ENCODE peak calls at places on chromosomes 13 and 19, in eight cellular contexts. One of them, this sample, is unnamed.

GRCh38 chr13:101397742-101398141 is 18.6 kb downstream of the NALCN start:
- DNase-seq in Panc1: no peak
- DNase-seq in neural crest cell: no peak
- DNase-seq in glutamatergic neuron: no peak
- DNase-seq in lower leg skin: no peak
- DNase-seq in progenitor cell of endocrine pancreas: no peak
- DNase-seq in mucosa of descending colon: no peak
- DNase-seq in H9: no peak
- DNase-seq in this sample: no peak

GRCh38 chr19:16496613-16496983 is 404 bp downstream of the C19orf44 start:
- DNase-seq in Panc1: no peak
- DNase-seq in neural crest cell: no peak
- DNase-seq in glutamatergic neuron: no peak
- DNase-seq in lower leg skin: peak; percentile 39
- DNase-seq in progenitor cell of endocrine pancreas: no peak
- DNase-seq in mucosa of descending colon: no peak
- DNase-seq in H9: no peak
- DNase-seq in this sample: no peak

GRCh38 chr13:67341406-67341805 is 111.3 kb upstream of the PCDH9 start:
- DNase-seq in Panc1: no peak
- DNase-seq in neural crest cell: no peak
- DNase-seq in glutamatergic neuron: no peak
- DNase-seq in lower leg skin: no peak
- DNase-seq in progenitor cell of endocrine pancreas: no peak
- DNase-seq in mucosa of descending colon: no peak
- DNase-seq in H9: no peak
- DNase-seq in this sample: no peak

GRCh38 chr19:1495051-1495798 is 4.2 kb downstream of the REEP6 start:
- DNase-seq in Panc1: no peak
- DNase-seq in neural crest cell: no peak
- DNase-seq in glutamatergic neuron: no peak
- DNase-seq in lower leg skin: no peak
- DNase-seq in progenitor cell of endocrine pancreas: no peak
- DNase-seq in mucosa of descending colon: no peak
- DNase-seq in H9: no peak
- DNase-seq in this sample: no peak

GRCh38 chr13:44364601-44365000 is 9.0 kb upstream of the SERP2 start:
- DNase-seq in Panc1: no peak
- DNase-seq in neural crest cell: no peak
- DNase-seq in glutamatergic neuron: no peak
- DNase-seq in lower leg skin: no peak
- DNase-seq in progenitor cell of endocrine pancreas: no peak
- DNase-seq in mucosa of descending colon: no peak
- DNase-seq in H9: no peak
- DNase-seq in this sample: no peak

GRCh38 chr13:59638404-59638803 is 525.3 kb downstream of the DIAPH3 start:
- DNase-seq in Panc1: no peak
- DNase-seq in neural crest cell: no peak
- DNase-seq in glutamatergic neuron: no peak
- DNase-seq in lower leg skin: no peak
- DNase-seq in progenitor cell of endocrine pancreas: no peak
- DNase-seq in mucosa of descending colon: no peak
- DNase-seq in H9: no peak
- DNase-seq in this sample: no peak

GRCh38 chr19:3699071-3699740 is 1.1 kb downstream of the PIP5K1C start:
- DNase-seq in Panc1: no peak
- DNase-seq in neural crest cell: no peak
- DNase-seq in glutamatergic neuron: no peak
- DNase-seq in lower leg skin: peak; percentile 49
- DNase-seq in progenitor cell of endocrine pancreas: no peak
- DNase-seq in mucosa of descending colon: peak; percentile 68
- DNase-seq in H9: no peak
- DNase-seq in this sample: no peak

GRCh38 chr19:42246143-42246868 is 3.9 kb upstream of the GSK3A start:
- DNase-seq in Panc1: no peak
- DNase-seq in neural crest cell: no peak
- DNase-seq in glutamatergic neuron: no peak
- DNase-seq in lower leg skin: peak; percentile 70
- DNase-seq in progenitor cell of endocrine pancreas: no peak
- DNase-seq in mucosa of descending colon: no peak
- DNase-seq in H9: peak; percentile 74
- DNase-seq in this sample: peak; percentile 62

GRCh38 chr13:41742917-41743552 is 217.9 kb downstream of the VWA8 start:
- DNase-seq in Panc1: no peak
- DNase-seq in neural crest cell: no peak
- DNase-seq in glutamatergic neuron: no peak
- DNase-seq in lower leg skin: no peak
- DNase-seq in progenitor cell of endocrine pancreas: no peak
- DNase-seq in mucosa of descending colon: no peak
- DNase-seq in H9: no peak
- DNase-seq in this sample: no peak

GRCh38 chr13:97325738-97326137 is 103.6 kb downstream of the MBNL2 start:
- DNase-seq in Panc1: no peak
- DNase-seq in neural crest cell: no peak
- DNase-seq in glutamatergic neuron: no peak
- DNase-seq in lower leg skin: no peak
- DNase-seq in progenitor cell of endocrine pancreas: no peak
- DNase-seq in mucosa of descending colon: no peak
- DNase-seq in H9: no peak
- DNase-seq in this sample: no peak

GRCh38 chr13:43156916-43157315 is 133.5 kb downstream of the DNAJC15 start:
- DNase-seq in Panc1: no peak
- DNase-seq in neural crest cell: no peak
- DNase-seq in glutamatergic neuron: no peak
- DNase-seq in lower leg skin: no peak
- DNase-seq in progenitor cell of endocrine pancreas: no peak
- DNase-seq in mucosa of descending colon: no peak
- DNase-seq in H9: no peak
- DNase-seq in this sample: no peak

DNA sequence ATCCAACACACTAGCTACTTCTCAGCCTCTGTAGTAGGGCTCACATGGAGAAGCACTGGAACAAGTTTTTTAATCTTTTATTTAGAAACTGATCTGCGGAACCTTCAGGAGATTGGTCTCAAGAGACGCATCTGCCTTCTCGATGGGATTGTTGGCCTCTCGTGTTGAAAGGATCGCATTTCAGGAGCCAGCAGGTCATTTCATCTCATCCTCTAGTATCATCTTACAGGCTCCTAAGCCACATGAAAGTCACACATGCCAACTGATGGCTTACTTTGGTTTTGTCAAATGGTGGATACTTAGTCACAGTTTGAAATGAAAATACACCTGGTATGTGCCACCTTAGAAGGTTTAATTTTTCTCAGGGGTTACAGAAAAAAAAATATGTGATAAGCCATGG is 1703.6 kb downstream of the EFNB2 start:
- DNase-seq in Panc1: no peak
- DNase-seq in neural crest cell: no peak
- DNase-seq in glutamatergic neuron: no peak
- DNase-seq in lower leg skin: no peak
- DNase-seq in progenitor cell of endocrine pancreas: no peak
- DNase-seq in mucosa of descending colon: no peak
- DNase-seq in H9: no peak
- DNase-seq in this sample: no peak
- TF ChIP-seq CTCF in Panc1: no peak
- TF ChIP-seq CTCF in neural crest cell: no peak
- TF ChIP-seq CTCF in glutamatergic neuron: no peak
- TF ChIP-seq CTCF in lower leg skin: no peak
- TF ChIP-seq CTCF in progenitor cell of endocrine pancreas: no peak
- TF ChIP-seq CTCF in mucosa of descending colon: no peak
- TF ChIP-seq CTCF in H9: no peak
- TF ChIP-seq CTCF in this sample: no peak

GRCh38 chr19:48533770-48534169 is 18.2 kb upstream of the SULT2B1 start:
- DNase-seq in Panc1: no peak
- DNase-seq in neural crest cell: no peak
- DNase-seq in glutamatergic neuron: no peak
- DNase-seq in lower leg skin: no peak
- DNase-seq in progenitor cell of endocrine pancreas: no peak
- DNase-seq in mucosa of descending colon: no peak
- DNase-seq in H9: no peak
- DNase-seq in this sample: no peak

GRCh38 chr19:48530044-48530720 is 18.5 kb upstream of the LMTK3 start:
- DNase-seq in Panc1: no peak
- DNase-seq in neural crest cell: no peak
- DNase-seq in glutamatergic neuron: peak; percentile 64
- DNase-seq in lower leg skin: no peak
- DNase-seq in progenitor cell of endocrine pancreas: no peak
- DNase-seq in mucosa of descending colon: no peak
- DNase-seq in H9: no peak
- DNase-seq in this sample: no peak

GRCh38 chr19:48530770-48531169 is 19.1 kb upstream of the LMTK3 start:
- DNase-seq in Panc1: no peak
- DNase-seq in neural crest cell: no peak
- DNase-seq in glutamatergic neuron: no peak
- DNase-seq in lower leg skin: no peak
- DNase-seq in progenitor cell of endocrine pancreas: no peak
- DNase-seq in mucosa of descending colon: no peak
- DNase-seq in H9: no peak
- DNase-seq in this sample: no peak

GRCh38 chr19:48524728-48525127 is 13.1 kb upstream of the LMTK3 start:
- DNase-seq in Panc1: no peak
- DNase-seq in neural crest cell: no peak
- DNase-seq in glutamatergic neuron: no peak
- DNase-seq in lower leg skin: no peak
- DNase-seq in progenitor cell of endocrine pancreas: no peak
- DNase-seq in mucosa of descending colon: no peak
- DNase-seq in H9: no peak
- DNase-seq in this sample: no peak

DNA sequence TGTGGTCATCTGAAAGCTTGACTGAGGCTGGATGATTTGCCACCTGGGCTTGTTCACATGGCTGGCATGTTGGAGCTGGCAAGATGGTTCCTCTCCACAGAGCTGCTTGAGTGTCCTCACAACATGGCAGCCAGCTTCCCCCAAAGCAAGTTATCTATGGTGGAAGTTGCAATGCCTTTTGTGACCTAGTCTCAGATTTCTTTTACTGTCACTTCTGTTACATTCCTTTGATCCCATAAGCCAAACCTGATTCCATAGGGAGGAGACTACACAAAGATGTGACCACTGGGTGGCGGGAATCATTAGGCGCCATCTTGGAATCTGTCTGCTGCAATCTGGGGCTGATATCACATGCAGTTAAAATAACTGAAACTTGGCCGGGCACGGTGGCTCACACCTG is 17.5 kb upstream of the LMTK3 start:
- DNase-seq in Panc1: no peak
- DNase-seq in neural crest cell: no peak
- DNase-seq in glutamatergic neuron: no peak
- DNase-seq in lower leg skin: no peak
- DNase-seq in progenitor cell of endocrine pancreas: no peak
- DNase-seq in mucosa of descending colon: no peak
- DNase-seq in H9: no peak
- DNase-seq in this sample: no peak
- TF ChIP-seq CTCF in Panc1: no peak
- TF ChIP-seq CTCF in neural crest cell: no peak
- TF ChIP-seq CTCF in glutamatergic neuron: no peak
- TF ChIP-seq CTCF in lower leg skin: no peak
- TF ChIP-seq CTCF in progenitor cell of endocrine pancreas: no peak
- TF ChIP-seq CTCF in mucosa of descending colon: no peak
- TF ChIP-seq CTCF in H9: peak; percentile 13
- TF ChIP-seq CTCF in this sample: no peak

DNA sequence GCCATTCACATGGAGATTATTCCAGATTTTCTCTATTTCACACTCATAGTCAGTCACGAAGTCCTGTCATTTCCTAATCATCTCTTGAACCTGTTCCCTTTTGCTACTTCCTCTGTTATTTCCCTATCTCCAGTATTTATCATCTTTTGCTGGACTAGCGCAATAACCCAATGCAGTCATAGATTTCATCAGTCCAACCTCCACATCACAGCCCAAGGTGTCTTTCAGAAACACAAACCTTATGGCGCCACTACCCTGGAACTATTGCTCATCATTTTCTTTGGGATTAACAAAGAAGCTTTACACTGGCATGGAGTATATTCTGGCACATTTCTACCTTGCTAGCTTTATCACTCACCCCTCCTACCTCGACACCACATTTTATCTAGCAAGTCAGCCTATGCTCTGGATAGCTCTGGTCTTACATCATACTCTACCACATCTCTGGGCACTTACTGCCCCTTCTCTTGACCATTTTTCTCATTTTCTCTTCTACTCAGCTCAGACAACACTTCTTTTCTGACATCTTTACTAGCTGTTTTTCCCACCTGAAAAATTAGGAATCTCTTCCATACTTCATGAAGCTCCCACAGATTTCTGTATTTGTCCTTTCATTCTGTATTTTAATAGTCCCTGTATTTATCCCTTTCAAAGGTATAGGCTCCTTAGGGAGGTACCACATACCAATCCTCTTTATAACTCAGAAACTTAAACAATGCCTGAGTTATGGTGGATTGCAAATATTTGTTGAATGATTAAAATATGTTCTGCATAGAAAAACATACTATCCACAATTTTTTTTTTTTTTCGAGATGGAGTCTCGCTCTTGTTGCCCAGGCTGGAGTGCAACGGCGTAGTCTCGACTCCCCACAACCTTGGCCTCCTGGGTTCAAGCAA is 534.7 kb downstream of the KLF12 start:
- DNase-seq in Panc1: no peak
- DNase-seq in neural crest cell: no peak
- DNase-seq in glutamatergic neuron: no peak
- DNase-seq in lower leg skin: no peak
- DNase-seq in progenitor cell of endocrine pancreas: no peak
- DNase-seq in mucosa of descending colon: no peak
- DNase-seq in H9: no peak
- DNase-seq in this sample: no peak
- TF ChIP-seq CTCF in Panc1: no peak
- TF ChIP-seq CTCF in neural crest cell: no peak
- TF ChIP-seq CTCF in glutamatergic neuron: no peak
- TF ChIP-seq CTCF in lower leg skin: no peak
- TF ChIP-seq CTCF in progenitor cell of endocrine pancreas: no peak
- TF ChIP-seq CTCF in mucosa of descending colon: no peak
- TF ChIP-seq CTCF in H9: no peak
- TF ChIP-seq CTCF in this sample: no peak

GRCh38 chr13:30932481-30933333 is at the start of gene TEX26:
- DNase-seq in Panc1: no peak
- DNase-seq in neural crest cell: peak; percentile 54
- DNase-seq in glutamatergic neuron: peak; percentile 81
- DNase-seq in lower leg skin: no peak
- DNase-seq in progenitor cell of endocrine pancreas: peak; percentile 28
- DNase-seq in mucosa of descending colon: no peak
- DNase-seq in H9: peak; percentile 88
- DNase-seq in this sample: peak; percentile 74

GRCh38 chr13:30936920-30937319 is 4.5 kb downstream of the TEX26 start:
- DNase-seq in Panc1: no peak
- DNase-seq in neural crest cell: no peak
- DNase-seq in glutamatergic neuron: no peak
- DNase-seq in lower leg skin: no peak
- DNase-seq in progenitor cell of endocrine pancreas: no peak
- DNase-seq in mucosa of descending colon: no peak
- DNase-seq in H9: no peak
- DNase-seq in this sample: no peak

GRCh38 chr13:30934803-30935202 is 2.3 kb downstream of the TEX26 start:
- DNase-seq in Panc1: no peak
- DNase-seq in neural crest cell: no peak
- DNase-seq in glutamatergic neuron: no peak
- DNase-seq in lower leg skin: no peak
- DNase-seq in progenitor cell of endocrine pancreas: no peak
- DNase-seq in mucosa of descending colon: no peak
- DNase-seq in H9: no peak
- DNase-seq in this sample: no peak

GRCh38 chr13:30933334-30933681 is 852 bp downstream of the TEX26 start:
- DNase-seq in Panc1: no peak
- DNase-seq in neural crest cell: no peak
- DNase-seq in glutamatergic neuron: no peak
- DNase-seq in lower leg skin: no peak
- DNase-seq in progenitor cell of endocrine pancreas: no peak
- DNase-seq in mucosa of descending colon: no peak
- DNase-seq in H9: no peak
- DNase-seq in this sample: no peak

GRCh38 chr13:30934381-30934780 is 1.9 kb downstream of the TEX26 start:
- DNase-seq in Panc1: no peak
- DNase-seq in neural crest cell: no peak
- DNase-seq in glutamatergic neuron: peak; percentile 20
- DNase-seq in lower leg skin: no peak
- DNase-seq in progenitor cell of endocrine pancreas: no peak
- DNase-seq in mucosa of descending colon: no peak
- DNase-seq in H9: peak; percentile 66
- DNase-seq in this sample: no peak
- TF ChIP-seq CTCF in Panc1: no peak
- TF ChIP-seq CTCF in neural crest cell: peak; percentile 23
- TF ChIP-seq CTCF in glutamatergic neuron: peak; percentile 18
- TF ChIP-seq CTCF in lower leg skin: no peak
- TF ChIP-seq CTCF in progenitor cell of endocrine pancreas: peak; percentile 55
- TF ChIP-seq CTCF in mucosa of descending colon: no peak
- TF ChIP-seq CTCF in H9: peak; percentile 60
- TF ChIP-seq CTCF in this sample: no peak